ENCODE peak calls at places on chromosomes 13 and 19, in nine cellular contexts. P, Q, R, L, N, I, X, H and W are unnamed samples.

GRCh38 chr13:97125051-97125809 is 96.9 kb upstream of the MBNL2 start:
- DNase-seq in Q (peak), P (peak), H (peak), I (no peak), X (peak), L (peak), R (peak), N (no peak), W (no peak)

GRCh38 chr13:80235131-80235530 is 105.8 kb downstream of the SPRY2 start:
- DNase-seq in R (no peak), N (no peak), P (no peak), L (peak), X (peak), I (no peak), H (no peak), Q (no peak), W (no peak)

GRCh38 chr19:34712606-34713261 is 21.3 kb upstream of the ZNF181 start:
- DNase-seq in L (peak), Q (peak), H (peak), R (peak), X (peak), I (peak), N (no peak), P (peak), W (no peak)

GRCh38 chr13:48318014-48318713 is 14.6 kb downstream of the RB1 start:
- DNase-seq in X (peak), H (no peak), R (no peak), N (no peak), L (no peak), P (no peak), I (no peak), Q (no peak), W (no peak)

GRCh38 chr13:113029487-113030258 is 60.7 kb downstream of the MCF2L start:
- DNase-seq in I (peak), H (peak), L (peak), Q (no peak), R (no peak), N (no peak), X (peak), P (no peak), W (peak)

GRCh38 chr19:55070755-55071502 is 4.7 kb upstream of the EPS8L1 start:
- DNase-seq in N (no peak), H (no peak), P (peak), I (no peak), L (peak), Q (peak), X (peak), R (peak), W (no peak)

GRCh38 chr19:47381653-47382279 is 32.7 kb downstream of the DHX34 start:
- DNase-seq in L (peak), P (no peak), H (no peak), I (peak), Q (no peak), N (no peak), R (no peak), X (peak), W (no peak)

GRCh38 chr13:41577437-41577836 is 120.1 kb downstream of the RGCC start:
- DNase-seq in R (no peak), I (no peak), N (peak), H (no peak), X (peak), P (peak), Q (no peak), L (no peak), W (no peak)

GRCh38 chr19:56106397-56106849 is 14.7 kb downstream of the ZNF787 start:
- DNase-seq in L (no peak), I (no peak), X (no peak), R (no peak), H (no peak), Q (no peak), N (no peak), P (no peak), W (no peak)

GRCh38 chr13:65095118-65095517 is 2135.0 kb downstream of the PCDH9 start:
- DNase-seq in P (no peak), N (no peak), H (no peak), I (no peak), L (no peak), X (no peak), R (no peak), Q (no peak), W (no peak)

GRCh38 chr13:106424805-106425204 is 110.7 kb downstream of the EFNB2 start:
- DNase-seq in H (no peak), P (peak), Q (no peak), L (no peak), R (no peak), X (no peak), I (no peak), N (no peak), W (no peak)

GRCh38 chr13:24097064-24097463 is 63.5 kb upstream of the SPATA13 start:
- DNase-seq in L (peak), I (no peak), X (peak), P (peak), R (no peak), N (no peak), Q (no peak), H (no peak), W (no peak)

GRCh38 chr19:11798391-11799296 is at the start of gene ZNF491:
- DNase-seq in Q (peak), P (peak), I (peak), H (peak), L (peak), X (peak), N (peak), R (no peak), W (peak)

GRCh38 chr13:52862358-52863206 is 14.1 kb upstream of the PCDH8 start:
- DNase-seq in L (peak), I (no peak), H (peak), R (peak), Q (no peak), X (peak), N (no peak), P (no peak), W (no peak)

GRCh38 chr19:13906525-13906904 is 514 bp downstream of the CC2D1A start:
- DNase-seq in I (peak), L (peak), R (no peak), P (no peak), H (no peak), Q (no peak), N (no peak), X (peak), W (no peak)

GRCh38 chr19:35044317-35045117 is 3.0 kb downstream of the HPN start:
- DNase-seq in L (peak), H (peak), R (no peak), I (peak), X (peak), Q (no peak), P (peak), N (no peak), W (peak)

GRCh38 chr13:32645854-32646253 is 59.6 kb downstream of the PDS5B start:
- DNase-seq in X (no peak), R (no peak), L (peak), P (no peak), Q (no peak), H (no peak), N (no peak), I (no peak), W (no peak)

GRCh38 chr19:511101-511841 is 4.0 kb downstream of the TPGS1 start:
- DNase-seq in X (peak), Q (no peak), N (no peak), P (peak), R (peak), L (peak), I (peak), H (no peak), W (no peak)

GRCh38 chr13:102017248-102017647 is 384.6 kb downstream of the FGF14 start:
- DNase-seq in R (no peak), X (no peak), N (no peak), P (no peak), L (no peak), I (no peak), Q (no peak), H (no peak), W (no peak)

GRCh38 chr13:25890671-25891212 is 161.1 kb downstream of the SHISA2 start:
- DNase-seq in P (no peak), H (no peak), X (no peak), Q (no peak), N (no peak), R (no peak), I (no peak), L (no peak), W (no peak)

GRCh38 chr19:21901861-21902260 is 65.9 kb upstream of the ZNF43 start:
- DNase-seq in X (no peak), H (no peak), Q (no peak), P (no peak), I (no peak), N (no peak), L (no peak), R (no peak), W (no peak)

GRCh38 chr13:80339578-80339840 is 1.4 kb downstream of the SPRY2 start:
- DNase-seq in H (no peak), X (no peak), P (no peak), N (no peak), I (no peak), L (no peak), R (no peak), Q (peak), W (no peak)

GRCh38 chr13:105168295-105168694 is 1367.2 kb downstream of the EFNB2 start:
- DNase-seq in H (no peak), P (no peak), N (no peak), L (no peak), X (no peak), R (no peak), I (no peak), Q (no peak), W (no peak)

GRCh38 chr13:112812306-112813034 is 122.6 kb downstream of the ATP11A start:
- DNase-seq in P (no peak), N (no peak), X (no peak), I (no peak), Q (no peak), R (no peak), H (no peak), L (no peak), W (no peak)

GRCh38 chr19:39147480-39147879 is 21.9 kb downstream of the PAK4 start:
- DNase-seq in N (no peak), P (no peak), H (no peak), Q (no peak), I (no peak), X (no peak), R (no peak), L (no peak), W (no peak)

GRCh38 chr19:33291623-33292534 is 10.5 kb downstream of the CEBPA start:
- DNase-seq in H (no peak), Q (no peak), X (no peak), L (no peak), I (no peak), N (no peak), R (no peak), P (no peak), W (no peak)

GRCh38 chr19:38889803-38890202 is 9.6 kb downstream of the SIRT2 start:
- DNase-seq in L (no peak), N (no peak), X (no peak), R (no peak), H (no peak), P (no peak), I (no peak), Q (no peak), W (no peak)

GRCh38 chr13:51643882-51644281 is 59.6 kb downstream of the WDFY2 start:
- DNase-seq in Q (peak), I (no peak), X (no peak), N (no peak), L (peak), P (peak), H (no peak), R (peak), W (no peak)

GRCh38 chr13:59743195-59743594 is 420.5 kb downstream of the DIAPH3 start:
- DNase-seq in I (no peak), H (no peak), N (no peak), Q (no peak), L (peak), X (no peak), R (no peak), P (peak), W (no peak)
- TF ChIP-seq CTCF in I (no peak), H (no peak), N (no peak), Q (no peak), L (no peak), X (no peak), R (no peak), P (no peak), W (no peak)

GRCh38 chr13:60655268-60655667 is 258.2 kb downstream of the TDRD3 start:
- DNase-seq in I (no peak), Q (no peak), R (no peak), N (no peak), H (no peak), X (no peak), P (no peak), L (no peak), W (no peak)

GRCh38 chr13:60654405-60654804 is 257.4 kb downstream of the TDRD3 start:
- DNase-seq in X (peak), R (no peak), P (no peak), H (peak), L (peak), N (no peak), I (no peak), Q (peak), W (no peak)
- TF ChIP-seq CTCF in X (peak), R (no peak), P (peak), H (peak), L (peak), N (no peak), I (no peak), Q (peak), W (no peak)

GRCh38 chr19:49515767-49516166 is 3.3 kb downstream of the FCGRT start:
- DNase-seq in X (peak), N (peak), Q (no peak), I (no peak), R (no peak), L (peak), P (no peak), H (no peak), W (no peak)
- TF ChIP-seq CTCF in X (no peak), N (no peak), Q (no peak), I (no peak), R (no peak), L (no peak), P (no peak), H (no peak), W (no peak)

GRCh38 chr19:1850809-1851544 is 2.7 kb upstream of the REXO1 start:
- DNase-seq in Q (no peak), P (no peak), I (no peak), R (no peak), H (no peak), L (no peak), X (no peak), N (no peak), W (no peak)
- TF ChIP-seq CTCF in Q (peak), P (peak), I (no peak), R (no peak), H (no peak), L (no peak), X (no peak), N (no peak), W (no peak)

GRCh38 chr13:35961461-35962220 is 169.5 kb downstream of the DCLK1 start:
- DNase-seq in Q (no peak), L (no peak), X (no peak), I (no peak), H (no peak), R (no peak), P (peak), N (no peak), W (no peak)
- TF ChIP-seq CTCF in Q (no peak), L (no peak), X (no peak), I (no peak), H (no peak), R (no peak), P (no peak), N (peak), W (no peak)

GRCh38 chr19:51354742-51355148 is 11.4 kb downstream of the ETFB start:
- DNase-seq in N (no peak), L (no peak), X (no peak), P (peak), H (peak), I (peak), Q (peak), R (no peak), W (no peak)

GRCh38 chr19:51359294-51359693 is 6.9 kb downstream of the ETFB start:
- DNase-seq in I (no peak), Q (peak), L (no peak), X (no peak), P (peak), H (no peak), R (no peak), N (no peak), W (no peak)

GRCh38 chr19:51357952-51358351 is 8.2 kb downstream of the ETFB start:
- DNase-seq in L (no peak), H (no peak), I (no peak), P (no peak), R (no peak), Q (no peak), X (no peak), N (no peak), W (no peak)

GRCh38 chr19:51354103-51354741 is 12.0 kb downstream of the ETFB start:
- DNase-seq in N (no peak), L (no peak), I (no peak), P (no peak), Q (peak), R (no peak), X (no peak), H (no peak), W (no peak)

DNA sequence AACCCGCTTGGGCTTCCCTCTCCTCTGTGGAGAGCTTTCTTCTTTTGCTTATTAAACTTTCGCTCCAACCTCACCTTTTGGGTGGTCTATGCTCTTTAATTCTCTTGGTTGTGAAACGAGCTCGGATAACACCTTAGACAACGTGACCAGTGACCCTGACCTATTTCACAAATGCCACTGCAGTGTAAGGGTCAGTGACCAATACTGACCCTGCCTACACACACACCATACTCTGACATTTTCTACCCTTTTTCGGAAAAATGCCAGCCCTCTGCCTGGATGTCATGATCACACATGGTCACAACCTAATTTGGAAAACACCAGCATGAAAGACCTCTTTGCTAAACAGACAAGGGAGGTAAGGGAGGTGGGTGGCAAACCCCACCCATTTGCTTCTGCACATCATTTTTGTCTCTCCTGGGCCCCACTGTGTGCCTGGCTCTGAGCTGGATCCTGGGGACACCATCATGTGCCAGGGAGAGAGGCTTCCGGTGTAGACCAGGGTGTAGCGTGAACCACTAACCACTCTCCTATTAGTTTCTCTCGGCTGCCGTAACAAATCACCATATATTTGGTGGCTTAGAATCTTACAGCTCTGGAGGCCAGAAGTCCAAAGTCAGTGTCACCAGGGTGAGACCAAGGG is 9.9 kb downstream of the ETFB start:
- DNase-seq in R (no peak), H (no peak), I (no peak), Q (no peak), P (no peak), X (no peak), N (no peak), L (no peak), W (no peak)
- TF ChIP-seq CTCF in R (no peak), H (no peak), I (no peak), Q (no peak), P (no peak), X (no peak), N (no peak), L (no peak), W (no peak)

DNA sequence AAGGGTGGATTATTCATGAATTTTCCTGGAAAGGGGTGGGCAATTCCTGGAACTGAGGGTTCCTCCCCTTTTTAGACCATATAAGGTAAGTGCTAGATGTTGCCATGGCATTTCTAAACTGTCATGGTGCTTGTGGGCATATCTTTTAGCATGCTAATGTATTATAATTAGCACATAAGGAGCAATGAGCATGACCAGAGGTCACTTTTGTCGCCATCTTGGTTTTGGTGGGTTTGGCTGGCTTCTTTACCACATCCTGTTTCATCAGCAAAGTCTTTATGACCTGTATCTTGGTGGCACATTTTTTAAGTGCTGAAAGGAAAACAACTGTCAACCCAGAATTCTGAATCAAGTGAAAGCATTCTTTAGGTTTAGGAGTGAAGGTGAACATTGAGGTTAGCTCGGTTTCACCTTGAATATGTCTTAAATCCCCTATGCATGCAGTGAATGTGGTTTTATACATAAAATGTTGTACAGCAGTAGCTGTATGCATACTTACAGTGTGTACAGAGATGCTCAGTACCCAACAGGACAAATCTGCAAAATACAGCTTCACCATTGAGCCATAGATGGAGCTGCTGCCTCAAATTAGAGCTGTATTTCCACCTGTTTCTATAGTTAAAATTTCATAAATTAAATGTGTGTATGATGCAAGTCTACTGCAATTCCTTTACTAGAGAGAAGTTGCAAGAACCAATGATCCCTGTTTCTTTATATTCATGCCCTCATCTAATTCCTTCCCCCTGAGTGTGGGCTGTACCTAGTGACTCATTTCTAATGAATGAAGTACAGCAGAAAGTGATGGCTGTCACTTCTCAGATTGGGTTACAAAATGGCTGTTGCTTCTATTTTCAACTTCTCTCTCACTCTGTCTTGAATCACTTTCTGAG is 25.3 kb upstream of the IGSF23 start:
- DNase-seq in H (no peak), P (peak), Q (peak), I (no peak), R (peak), N (no peak), L (peak), X (no peak), W (no peak)
- TF ChIP-seq CTCF in H (peak), P (peak), Q (peak), I (no peak), R (peak), N (no peak), L (no peak), X (peak), W (no peak)

GRCh38 chr19:29855771-29856510 is 44.1 kb downstream of the CCNE1 start:
- DNase-seq in P (no peak), R (no peak), Q (no peak), X (no peak), I (no peak), L (no peak), H (no peak), N (no peak), W (no peak)

GRCh38 chr19:29860492-29860891 is 48.7 kb downstream of the CCNE1 start:
- DNase-seq in L (no peak), I (no peak), X (no peak), Q (no peak), R (peak), P (no peak), N (no peak), H (no peak), W (no peak)

GRCh38 chr19:29858621-29859020 is 46.8 kb downstream of the CCNE1 start:
- DNase-seq in Q (no peak), H (no peak), X (no peak), L (no peak), N (no peak), I (no peak), R (no peak), P (no peak), W (no peak)

GRCh38 chr19:29855087-29855486 is 43.3 kb downstream of the CCNE1 start:
- DNase-seq in P (no peak), L (no peak), R (no peak), Q (no peak), N (no peak), X (no peak), H (no peak), I (no peak), W (no peak)

GRCh38 chr19:29858000-29858596 is 46.3 kb downstream of the CCNE1 start:
- DNase-seq in L (peak), Q (no peak), R (no peak), N (no peak), I (peak), X (peak), P (no peak), H (peak), W (no peak)
- TF ChIP-seq CTCF in L (peak), Q (peak), R (peak), N (no peak), I (peak), X (peak), P (peak), H (peak), W (no peak)

DNA sequence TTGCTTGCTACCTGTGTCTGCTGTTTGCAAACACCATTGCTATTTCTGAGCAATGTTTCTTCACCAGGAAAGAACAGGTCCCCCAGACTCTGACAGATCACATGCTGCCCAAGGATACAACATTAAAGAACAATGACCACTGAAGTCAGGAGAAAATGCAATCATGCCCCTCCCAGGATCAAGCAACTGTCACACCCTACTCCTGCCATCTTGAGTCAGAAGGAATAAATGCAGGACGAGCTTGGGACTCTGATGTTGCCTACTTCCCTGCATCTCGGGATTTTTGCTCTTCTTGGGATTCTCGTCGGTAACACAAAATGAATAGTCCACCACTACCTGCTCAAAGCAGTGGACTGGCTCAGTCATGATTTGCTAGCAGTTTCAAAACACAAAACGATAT is 490.6 kb downstream of the COG6 start:
- DNase-seq in Q (no peak), P (no peak), R (no peak), N (no peak), X (no peak), L (no peak), H (no peak), I (no peak), W (no peak)
- TF ChIP-seq CTCF in Q (peak), P (no peak), R (peak), N (no peak), X (no peak), L (no peak), H (no peak), I (no peak), W (no peak)

GRCh38 chr13:30255696-30256095 is 51.7 kb downstream of the KATNAL1 start:
- DNase-seq in H (no peak), I (no peak), L (no peak), P (no peak), N (no peak), X (no peak), Q (no peak), R (no peak), W (no peak)
- TF ChIP-seq CTCF in H (no peak), I (no peak), L (no peak), P (peak), N (no peak), X (peak), Q (no peak), R (no peak), W (no peak)